ENCODE peak calls at places on chromosome 1, in nine cellular contexts. D is ovary, Y is pancreas, P is hepatocyte, B is esophagus squamous epithelium, I is small intestine, L is heart left ventricle, V is stomach, N is HepG2. E is an unnamed sample.

GRCh38 chr1:67834246-67834877 is 1.1 kb upstream of the GNG12 start:
- DNase-seq in P (no peak), I (peak; percentile 57), N (no peak), D (no peak), V (no peak), B (no peak), Y (no peak), L (no peak), E (no peak)

GRCh38 chr1:89607156-89607555 is 25.8 kb upstream of the LRRC8C start:
- DNase-seq in N (no peak), L (no peak), P (no peak), I (no peak), Y (no peak), B (no peak), D (no peak), V (no peak), E (no peak)

GRCh38 chr1:117697220-117697781 is 91.5 kb downstream of the TENT5C start:
- DNase-seq in B (no peak), N (no peak), L (no peak), Y (no peak), V (no peak), P (no peak), I (no peak), D (no peak), E (no peak)

GRCh38 chr1:207581496-207582168 is 63.3 kb upstream of the CR1L start:
- DNase-seq in D (no peak), I (no peak), B (no peak), N (no peak), P (no peak), V (no peak), Y (no peak), L (no peak), E (no peak)

GRCh38 chr1:169595764-169596711 is 9.8 kb upstream of the F5 start:
- DNase-seq in Y (no peak), B (no peak), D (no peak), N (peak; percentile 38), P (peak; percentile 74), V (no peak), I (no peak), L (no peak), E (no peak)

GRCh38 chr1:207672525-207673130 is 27.7 kb downstream of the CR1L start:
- DNase-seq in Y (no peak), I (peak; percentile 63), V (peak; percentile 35), B (no peak), P (peak; percentile 69), N (peak; percentile 24), D (no peak), L (no peak), E (no peak)

GRCh38 chr1:30684259-30684658 is 39.1 kb downstream of the MATN1 start:
- DNase-seq in L (no peak), V (no peak), P (no peak), D (no peak), Y (no peak), I (no peak), B (no peak), N (no peak), E (no peak)

GRCh38 chr1:1219341-1219740 is 5.4 kb upstream of the TNFRSF4 start:
- DNase-seq in D (no peak), P (no peak), V (no peak), Y (no peak), B (no peak), N (no peak), I (no peak), L (no peak), E (no peak)

GRCh38 chr1:201773764-201774163 is 55.2 kb upstream of the IPO9 start:
- DNase-seq in P (no peak), Y (no peak), D (no peak), B (no peak), N (no peak), I (no peak), L (no peak), V (no peak), E (no peak)

GRCh38 chr1:204076891-204077290 is 4.0 kb downstream of the SOX13 start:
- DNase-seq in L (no peak), N (no peak), D (no peak), V (no peak), P (no peak), B (no peak), Y (no peak), I (no peak), E (no peak)

GRCh38 chr1:235083589-235084323 is 44.9 kb downstream of the TOMM20 start:
- DNase-seq in L (peak; percentile 88), I (peak; percentile 89), Y (peak; percentile 72), D (peak; percentile 80), P (peak; percentile 92), N (peak; percentile 88), V (peak; percentile 80), B (peak; percentile 41), E (peak; percentile 93)

GRCh38 chr1:44212355-44213221 is 683 bp upstream of the DMAP1 start:
- DNase-seq in N (no peak), B (no peak), L (no peak), I (no peak), V (no peak), P (no peak), Y (no peak), D (no peak), E (no peak)

GRCh38 chr1:51463561-51463960 is 55.5 kb downstream of the EPS15 start:
- DNase-seq in N (no peak), I (peak; percentile 26), B (no peak), V (no peak), D (no peak), L (no peak), Y (no peak), P (no peak), E (no peak)

GRCh38 chr1:173113015-173113741 is 62.4 kb upstream of the TNFSF18 start:
- DNase-seq in L (no peak), N (no peak), P (no peak), I (no peak), V (no peak), D (no peak), Y (no peak), B (no peak), E (no peak)

GRCh38 chr1:102580806-102581205 is 527.5 kb downstream of the COL11A1 start:
- DNase-seq in P (no peak), V (no peak), I (no peak), B (no peak), N (no peak), Y (no peak), D (no peak), L (no peak), E (no peak)
- H3K27me3 ChIP-seq in P (no peaks in the 10 kb centered on the region), V (no peaks in the 10 kb centered on the region), I (no peaks in the 10 kb centered on the region), B (no peaks in the 10 kb centered on the region), N (peaks cover 3% of the 10 kb centered on the region), Y (no peaks in the 10 kb centered on the region), D (no peaks in the 10 kb centered on the region), L (no peaks in the 10 kb centered on the region), E (no peaks in the 10 kb centered on the region)

GRCh38 chr1:26538480-26539412 is 9.2 kb downstream of the RPS6KA1 start:
- DNase-seq in L (no peak), P (no peak), D (no peak), V (peak; percentile 58), Y (no peak), N (peak; percentile 41), B (no peak), I (peak; percentile 50), E (no peak)

GRCh38 chr1:26541816-26542711 is 12.5 kb downstream of the RPS6KA1 start:
- DNase-seq in I (peak; percentile 64), L (peak; percentile 78), Y (no peak), P (peak; percentile 42), V (peak; percentile 65), D (no peak), N (peak; percentile 47), B (peak; percentile 74), E (peak; percentile 96)

GRCh38 chr1:26539722-26540121 is 10.2 kb downstream of the RPS6KA1 start:
- DNase-seq in N (no peak), Y (no peak), D (no peak), I (no peak), P (no peak), B (no peak), V (no peak), L (no peak), E (no peak)

GRCh38 chr1:26541431-26541815 is 11.9 kb downstream of the RPS6KA1 start:
- DNase-seq in I (no peak), P (no peak), V (no peak), N (no peak), Y (no peak), B (no peak), D (no peak), L (no peak), E (no peak)

GRCh38 chr1:26540346-26540745 is 10.8 kb downstream of the RPS6KA1 start:
- DNase-seq in N (no peak), V (no peak), L (no peak), P (no peak), B (no peak), Y (no peak), D (no peak), I (no peak), E (no peak)
- H3K27ac ChIP-seq in N (no peak overlapping the region), V (peak overlapping the region; percentile 2), L (no peak overlapping the region), P (no peak overlapping the region), B (peak overlapping the region; percentile 7), Y (no peak overlapping the region), D (no peak overlapping the region), I (peak overlapping the region; percentile 67), E (peak overlapping the region; percentile 99)

GRCh38 chr1:66334311-66334710 is 199.6 kb upstream of the SGIP1 start:
- DNase-seq in N (no peak), Y (no peak), V (no peak), I (no peak), L (no peak), D (no peak), P (no peak), B (no peak), E (no peak)

GRCh38 chr1:66336641-66336991 is 197.3 kb upstream of the SGIP1 start:
- DNase-seq in P (no peak), B (no peak), L (no peak), D (no peak), N (no peak), I (no peak), Y (no peak), V (no peak), E (no peak)

GRCh38 chr1:66335859-66336640 is 197.9 kb upstream of the SGIP1 start:
- DNase-seq in N (no peak), P (no peak), Y (no peak), V (peak; percentile 63), D (no peak), L (peak; percentile 84), I (peak; percentile 45), B (peak; percentile 22), E (peak; percentile 87)

GRCh38 chr1:66333463-66334232 is 200.3 kb upstream of the SGIP1 start:
- DNase-seq in Y (no peak), B (no peak), P (no peak), D (no peak), V (no peak), N (no peak), I (no peak), L (peak; percentile 74), E (no peak)

GRCh38 chr1:66335125-66335524 is 198.8 kb upstream of the SGIP1 start:
- DNase-seq in P (no peak), L (no peak), N (no peak), Y (no peak), V (no peak), B (no peak), I (no peak), D (no peak), E (no peak)
- H3K4me3 ChIP-seq in P (no peak overlapping the region), L (no peak overlapping the region), N (no peak overlapping the region), Y (no peak overlapping the region), V (peak overlapping the region; percentile 53), B (peak overlapping the region; percentile 47), I (no peak overlapping the region), D (no peak overlapping the region), E (peak overlapping the region; percentile 58)

DNA sequence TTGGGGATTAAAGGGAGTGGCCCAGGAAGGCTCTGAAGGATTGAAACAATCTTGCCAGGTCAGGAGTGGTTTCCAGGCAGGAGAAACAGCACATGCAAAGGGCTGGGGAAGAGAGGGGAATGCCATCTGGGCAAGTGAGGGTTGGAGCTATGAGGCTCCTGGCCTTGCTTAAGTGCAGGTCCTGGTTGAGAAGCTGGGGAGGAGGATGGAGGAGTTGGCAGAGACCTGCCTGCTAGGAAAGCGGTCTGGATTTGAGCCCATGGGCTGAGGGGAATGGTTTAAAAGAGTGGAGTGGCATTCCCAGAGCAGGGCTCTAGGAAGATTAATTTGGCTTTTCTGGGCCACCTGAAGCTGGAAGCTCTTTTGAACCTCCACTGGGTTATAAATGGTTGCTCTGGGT is 9.2 kb downstream of the IGSF21 start:
- DNase-seq in N (no peak), L (no peak), V (no peak), D (no peak), P (no peak), Y (no peak), I (no peak), B (no peak), E (no peak)
- H3K27me3 ChIP-seq in N (peaks cover 15% of the 10 kb centered on the region), L (peaks cover 13% of the 10 kb centered on the region), V (no peaks in the 10 kb centered on the region), D (no peaks in the 10 kb centered on the region), P (peaks cover 83% of the 10 kb centered on the region), Y (no peaks in the 10 kb centered on the region), I (peaks cover 3% of the 10 kb centered on the region), B (peaks cover 6% of the 10 kb centered on the region), E (no peaks in the 10 kb centered on the region)